ENCODE peak calls at places on chromosome X, in six cellular contexts. One of them, this sample, is unnamed.
A peak's percentile ranks its signal among the peaks of the same experiment; 100 is the strongest.

GRCh38 chrX:6187256-6187655 is 41.4 kb downstream of the NLGN4X start:
- DNase-seq in OCI-LY7: no peak
- DNase-seq in transverse colon: no peak
- DNase-seq in NT2/D1: no peak
- DNase-seq in neuronal stem cell: no peak
- DNase-seq in heart left ventricle: no peak
- DNase-seq in this sample: no peak

GRCh38 chrX:86195343-86195742 is 47.1 kb downstream of the DACH2 start:
- DNase-seq in OCI-LY7: no peak
- DNase-seq in transverse colon: no peak
- DNase-seq in NT2/D1: no peak
- DNase-seq in neuronal stem cell: no peak
- DNase-seq in heart left ventricle: no peak
- DNase-seq in this sample: no peak

GRCh38 chrX:129115104-129115503 is 408.2 kb downstream of the SMARCA1 start:
- DNase-seq in OCI-LY7: peak; percentile 56
- DNase-seq in transverse colon: peak; percentile 14
- DNase-seq in NT2/D1: peak; percentile 20
- DNase-seq in neuronal stem cell: no peak
- DNase-seq in heart left ventricle: no peak
- DNase-seq in this sample: peak; percentile 1

GRCh38 chrX:110964761-110965160 is 131.2 kb upstream of the PAK3 start:
- DNase-seq in OCI-LY7: no peak
- DNase-seq in transverse colon: no peak
- DNase-seq in NT2/D1: peak; percentile 32
- DNase-seq in neuronal stem cell: peak; percentile 30
- DNase-seq in heart left ventricle: no peak
- DNase-seq in this sample: no peak

GRCh38 chrX:154376768-154377167 is 2.3 kb upstream of the EMD start:
- DNase-seq in OCI-LY7: no peak
- DNase-seq in transverse colon: no peak
- DNase-seq in NT2/D1: no peak
- DNase-seq in neuronal stem cell: no peak
- DNase-seq in heart left ventricle: no peak
- DNase-seq in this sample: no peak

GRCh38 chrX:10579753-10580060 is 40.7 kb downstream of the MID1 start:
- DNase-seq in OCI-LY7: no peak
- DNase-seq in transverse colon: no peak
- DNase-seq in NT2/D1: no peak
- DNase-seq in neuronal stem cell: no peak
- DNase-seq in heart left ventricle: no peak
- DNase-seq in this sample: no peak

GRCh38 chrX:121160987-121161386 is 113.6 kb downstream of the GLUD2 start:
- DNase-seq in OCI-LY7: no peak
- DNase-seq in transverse colon: no peak
- DNase-seq in NT2/D1: no peak
- DNase-seq in neuronal stem cell: no peak
- DNase-seq in heart left ventricle: no peak
- DNase-seq in this sample: no peak

GRCh38 chrX:11532291-11533075 is 133.2 kb downstream of the ARHGAP6 start:
- DNase-seq in OCI-LY7: no peak
- DNase-seq in transverse colon: no peak
- DNase-seq in NT2/D1: no peak
- DNase-seq in neuronal stem cell: no peak
- DNase-seq in heart left ventricle: no peak
- DNase-seq in this sample: no peak

GRCh38 chrX:119062750-119063374 is 9.9 kb upstream of the CT47C1 start:
- DNase-seq in OCI-LY7: no peak
- DNase-seq in transverse colon: no peak
- DNase-seq in NT2/D1: peak; percentile 2
- DNase-seq in neuronal stem cell: peak; percentile 5
- DNase-seq in heart left ventricle: no peak
- DNase-seq in this sample: peak; percentile 3

GRCh38 chrX:136747003-136747986 is 33.4 kb downstream of the ARHGEF6 start:
- DNase-seq in OCI-LY7: no peak
- DNase-seq in transverse colon: no peak
- DNase-seq in NT2/D1: no peak
- DNase-seq in neuronal stem cell: no peak
- DNase-seq in heart left ventricle: no peak
- DNase-seq in this sample: peak; percentile 5

GRCh38 chrX:129759576-129760061 is 20.1 kb upstream of the SASH3 start:
- DNase-seq in OCI-LY7: no peak
- DNase-seq in transverse colon: peak; percentile 40
- DNase-seq in NT2/D1: no peak
- DNase-seq in neuronal stem cell: no peak
- DNase-seq in heart left ventricle: peak; percentile 50
- DNase-seq in this sample: peak; percentile 47

GRCh38 chrX:51496501-51497291 is at the start of gene NUDT11:
- DNase-seq in OCI-LY7: peak; percentile 70
- DNase-seq in transverse colon: peak; percentile 46
- DNase-seq in NT2/D1: peak; percentile 63
- DNase-seq in neuronal stem cell: peak; percentile 65
- DNase-seq in heart left ventricle: peak; percentile 49
- DNase-seq in this sample: peak; percentile 69

GRCh38 chrX:37846934-37847732 is at the start of gene DYNLT3:
- DNase-seq in OCI-LY7: no peak
- DNase-seq in transverse colon: peak; percentile 90
- DNase-seq in NT2/D1: peak; percentile 63
- DNase-seq in neuronal stem cell: peak; percentile 31
- DNase-seq in heart left ventricle: peak; percentile 88
- DNase-seq in this sample: peak; percentile 78

GRCh38 chrX:136268051-136269048 is 17.1 kb upstream of the MAP7D3 start:
- DNase-seq in OCI-LY7: peak; percentile 63
- DNase-seq in transverse colon: peak; percentile 32
- DNase-seq in NT2/D1: no peak
- DNase-seq in neuronal stem cell: no peak
- DNase-seq in heart left ventricle: no peak
- DNase-seq in this sample: peak; percentile 2

GRCh38 chrX:129808829-129809745 is 29.3 kb downstream of the SASH3 start:
- DNase-seq in OCI-LY7: no peak
- DNase-seq in transverse colon: no peak
- DNase-seq in NT2/D1: no peak
- DNase-seq in neuronal stem cell: no peak
- DNase-seq in heart left ventricle: no peak
- DNase-seq in this sample: no peak

GRCh38 chrX:23752740-23753435 is 9.8 kb upstream of the ACOT9 start:
- DNase-seq in OCI-LY7: no peak
- DNase-seq in transverse colon: no peak
- DNase-seq in NT2/D1: no peak
- DNase-seq in neuronal stem cell: no peak
- DNase-seq in heart left ventricle: no peak
- DNase-seq in this sample: peak; percentile 53

GRCh38 chrX:150581093-150581775 is 12.8 kb downstream of the MTM1 start:
- DNase-seq in OCI-LY7: no peak
- DNase-seq in transverse colon: no peak
- DNase-seq in NT2/D1: no peak
- DNase-seq in neuronal stem cell: no peak
- DNase-seq in heart left ventricle: no peak
- DNase-seq in this sample: no peak
- H3K4me3 ChIP-seq in OCI-LY7: no peak overlapping the region
- H3K4me3 ChIP-seq in transverse colon: no peak overlapping the region
- H3K4me3 ChIP-seq in NT2/D1: no peak overlapping the region
- H3K4me3 ChIP-seq in neuronal stem cell: no peak overlapping the region
- H3K4me3 ChIP-seq in heart left ventricle: no peak overlapping the region
- H3K4me3 ChIP-seq in this sample: no peak overlapping the region

DNA sequence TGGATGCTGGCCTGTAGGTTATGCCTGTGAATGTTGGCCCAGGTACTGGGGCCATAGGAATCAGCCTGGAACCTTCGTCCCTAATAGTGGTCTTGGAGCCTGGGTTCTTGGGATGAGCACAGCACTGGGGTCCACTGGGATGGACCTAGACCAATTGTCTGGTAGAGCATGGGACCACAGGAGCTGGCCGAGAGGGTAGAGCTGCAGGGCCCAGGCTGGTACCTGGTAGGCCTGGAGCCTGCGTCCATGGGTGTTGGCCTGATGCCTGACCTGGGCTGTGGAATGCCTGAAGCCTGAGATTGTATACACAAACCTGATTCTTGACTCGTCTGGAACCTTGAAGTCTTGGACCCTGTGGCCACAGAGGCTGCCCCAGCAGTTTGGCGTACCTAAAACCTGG is 48.9 kb downstream of the MAGEC1 start:
- DNase-seq in OCI-LY7: no peak
- DNase-seq in transverse colon: no peak
- DNase-seq in NT2/D1: no peak
- DNase-seq in neuronal stem cell: no peak
- DNase-seq in heart left ventricle: no peak
- DNase-seq in this sample: no peak
- H3K36me3 ChIP-seq in OCI-LY7: no peaks in the 10 kb centered on the region
- H3K36me3 ChIP-seq in transverse colon: no peaks in the 10 kb centered on the region
- H3K36me3 ChIP-seq in NT2/D1: no peaks in the 10 kb centered on the region
- H3K36me3 ChIP-seq in neuronal stem cell: no peaks in the 10 kb centered on the region
- H3K36me3 ChIP-seq in heart left ventricle: no peaks in the 10 kb centered on the region
- H3K36me3 ChIP-seq in this sample: no peaks in the 10 kb centered on the region

DNA sequence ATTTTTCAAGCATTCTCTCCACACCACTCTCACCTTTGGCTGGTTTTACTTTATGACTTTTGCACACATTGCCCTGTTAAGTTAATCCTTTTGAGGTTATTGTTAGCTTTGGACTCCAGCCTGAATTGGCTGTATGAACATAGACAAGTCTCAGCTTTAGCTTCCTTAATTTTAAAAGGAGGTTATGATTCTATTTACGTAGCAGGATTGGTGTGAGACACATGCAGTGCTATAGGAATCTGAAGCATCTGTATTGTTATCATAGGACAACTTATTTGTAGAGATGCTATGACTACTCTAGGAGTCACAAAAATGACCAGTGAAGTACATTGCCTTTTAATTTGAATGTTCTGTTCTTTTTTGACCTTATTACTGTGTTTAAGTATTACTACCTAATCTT is 15.7 kb downstream of the PGAM4 start:
- DNase-seq in OCI-LY7: no peak
- DNase-seq in transverse colon: no peak
- DNase-seq in NT2/D1: no peak
- DNase-seq in neuronal stem cell: no peak
- DNase-seq in heart left ventricle: no peak
- DNase-seq in this sample: no peak
- H3K4me3 ChIP-seq in OCI-LY7: no peak overlapping the region
- H3K4me3 ChIP-seq in transverse colon: no peak overlapping the region
- H3K4me3 ChIP-seq in NT2/D1: no peak overlapping the region
- H3K4me3 ChIP-seq in neuronal stem cell: no peak overlapping the region
- H3K4me3 ChIP-seq in heart left ventricle: no peak overlapping the region
- H3K4me3 ChIP-seq in this sample: no peak overlapping the region

DNA sequence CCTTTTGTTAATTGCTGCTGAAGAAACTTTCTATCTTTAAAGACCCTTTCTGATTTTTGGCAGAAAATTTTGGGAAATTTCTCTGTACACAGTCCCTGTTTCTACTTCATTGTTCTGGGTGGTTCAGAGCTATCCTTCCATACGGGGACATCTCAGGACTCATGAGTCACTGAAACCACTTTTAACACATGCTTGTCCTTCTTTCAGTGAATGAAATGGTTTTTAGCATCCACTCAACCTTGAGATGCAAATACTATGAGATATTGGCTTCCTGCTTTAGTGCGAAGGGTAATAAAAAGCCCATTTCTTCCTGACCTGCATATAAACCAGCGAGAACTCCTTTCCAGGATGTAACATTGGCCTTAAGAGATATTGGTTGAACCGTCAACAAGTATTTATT is 158.0 kb downstream of the REPS2 start:
- DNase-seq in OCI-LY7: no peak
- DNase-seq in transverse colon: no peak
- DNase-seq in NT2/D1: no peak
- DNase-seq in neuronal stem cell: no peak
- DNase-seq in heart left ventricle: no peak
- DNase-seq in this sample: no peak
- H3K36me3 ChIP-seq in OCI-LY7: no peaks in the 10 kb centered on the region
- H3K36me3 ChIP-seq in transverse colon: no peaks in the 10 kb centered on the region
- H3K36me3 ChIP-seq in NT2/D1: no peaks in the 10 kb centered on the region
- H3K36me3 ChIP-seq in neuronal stem cell: no peaks in the 10 kb centered on the region
- H3K36me3 ChIP-seq in heart left ventricle: no peaks in the 10 kb centered on the region
- H3K36me3 ChIP-seq in this sample: no peaks in the 10 kb centered on the region

GRCh38 chrX:66634272-66634671 is 4.6 kb downstream of the EDA2R start:
- DNase-seq in OCI-LY7: no peak
- DNase-seq in transverse colon: no peak
- DNase-seq in NT2/D1: no peak
- DNase-seq in neuronal stem cell: no peak
- DNase-seq in heart left ventricle: no peak
- DNase-seq in this sample: no peak

GRCh38 chrX:66635360-66635759 is 3.5 kb downstream of the EDA2R start:
- DNase-seq in OCI-LY7: no peak
- DNase-seq in transverse colon: no peak
- DNase-seq in NT2/D1: no peak
- DNase-seq in neuronal stem cell: no peak
- DNase-seq in heart left ventricle: no peak
- DNase-seq in this sample: peak; percentile 66

GRCh38 chrX:66632473-66632872 is 6.4 kb downstream of the EDA2R start:
- DNase-seq in OCI-LY7: no peak
- DNase-seq in transverse colon: no peak
- DNase-seq in NT2/D1: no peak
- DNase-seq in neuronal stem cell: no peak
- DNase-seq in heart left ventricle: no peak
- DNase-seq in this sample: no peak

GRCh38 chrX:66632986-66633385 is 5.9 kb downstream of the EDA2R start:
- DNase-seq in OCI-LY7: no peak
- DNase-seq in transverse colon: no peak
- DNase-seq in NT2/D1: no peak
- DNase-seq in neuronal stem cell: no peak
- DNase-seq in heart left ventricle: no peak
- DNase-seq in this sample: no peak

DNA sequence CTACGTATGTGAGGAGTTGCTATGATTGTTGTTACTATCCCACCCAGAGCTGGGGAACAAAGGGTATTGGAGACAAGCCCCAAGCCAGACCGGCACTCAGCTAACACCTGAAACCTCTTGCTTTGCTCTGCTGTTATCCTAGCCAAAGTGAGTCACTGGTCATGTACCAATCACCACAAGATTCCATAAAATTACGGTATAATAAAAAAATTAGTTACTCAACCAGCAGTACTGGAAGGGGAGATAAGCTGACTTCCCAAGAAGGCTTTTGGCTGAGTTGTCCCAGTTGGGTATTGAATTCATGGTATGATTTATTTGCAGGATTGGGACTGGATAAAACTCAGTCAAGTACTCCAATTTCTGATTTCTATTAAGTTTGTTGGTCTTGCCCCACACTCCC is 5.3 kb downstream of the EDA2R start:
- DNase-seq in OCI-LY7: no peak
- DNase-seq in transverse colon: no peak
- DNase-seq in NT2/D1: no peak
- DNase-seq in neuronal stem cell: no peak
- DNase-seq in heart left ventricle: no peak
- DNase-seq in this sample: peak; percentile 24
- H3K4me3 ChIP-seq in OCI-LY7: no peak overlapping the region
- H3K4me3 ChIP-seq in transverse colon: no peak overlapping the region
- H3K4me3 ChIP-seq in NT2/D1: no peak overlapping the region
- H3K4me3 ChIP-seq in neuronal stem cell: no peak overlapping the region
- H3K4me3 ChIP-seq in heart left ventricle: no peak overlapping the region
- H3K4me3 ChIP-seq in this sample: no peak overlapping the region

DNA sequence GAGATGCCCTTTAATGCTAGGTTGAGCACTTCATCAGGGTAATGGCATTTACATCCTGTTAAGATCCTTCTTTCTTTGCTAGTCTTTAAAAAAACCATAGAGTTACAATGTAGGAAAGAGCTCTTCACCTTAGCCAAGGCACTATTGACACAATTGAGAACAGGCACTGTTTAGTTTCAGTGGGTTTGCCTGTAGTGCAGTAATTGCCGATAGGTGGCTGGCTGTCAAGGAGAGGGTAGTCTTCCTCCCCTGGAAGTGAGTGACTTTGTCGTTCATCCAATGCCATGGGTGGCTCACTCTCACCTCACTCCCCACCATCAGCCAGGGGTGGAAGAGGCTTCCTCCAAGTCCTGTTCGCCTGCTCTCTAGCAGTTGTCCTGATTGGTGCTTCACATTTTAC is 34.7 kb downstream of the SMS start:
- DNase-seq in OCI-LY7: no peak
- DNase-seq in transverse colon: no peak
- DNase-seq in NT2/D1: no peak
- DNase-seq in neuronal stem cell: no peak
- DNase-seq in heart left ventricle: no peak
- DNase-seq in this sample: no peak
- H3K36me3 ChIP-seq in OCI-LY7: peaks cover 55% of the 10 kb centered on the region
- H3K36me3 ChIP-seq in transverse colon: no peaks in the 10 kb centered on the region
- H3K36me3 ChIP-seq in NT2/D1: peaks cover 77% of the 10 kb centered on the region
- H3K36me3 ChIP-seq in neuronal stem cell: peaks cover 5% of the 10 kb centered on the region
- H3K36me3 ChIP-seq in heart left ventricle: peaks cover 49% of the 10 kb centered on the region
- H3K36me3 ChIP-seq in this sample: peaks cover 75% of the 10 kb centered on the region